ENCODE peak calls at places on chromosomes 2 and 18, in eight cellular contexts. N is bronchial epithelial cell; K is Caco-2; L is NB4; T is CD4-positive, CD25-positive, alpha-beta regulatory T cell; B is left ventricle myocardium inferior; H is effector memory CD4-positive, alpha-beta T cell; J is Karpas-422. I is an unnamed sample.

GRCh38 chr18:35525795-35526475 is 28.2 kb upstream of the INO80C start:
- DNase-seq in H (no peak), B (no peak), J (no peak), K (no peak), L (peak), T (no peak), N (no peak), I (no peak)

GRCh38 chr2:28355521-28356094 is 37.0 kb upstream of the FOSL2 start:
- DNase-seq in T (no peak), H (no peak), J (no peak), L (no peak), B (peak), N (no peak), K (no peak), I (no peak)

GRCh38 chr2:132515010-132515409 is 98.4 kb downstream of the GPR39 start:
- DNase-seq in L (peak), H (no peak), N (no peak), T (no peak), K (no peak), B (no peak), J (peak), I (no peak)

GRCh38 chr18:715626-716025 is 3.2 kb upstream of the ENOSF1 start:
- DNase-seq in N (peak), J (no peak), K (no peak), B (no peak), H (no peak), T (peak), L (no peak), I (peak)

GRCh38 chr2:231781798-231782726 is 980 bp upstream of the PDE6D start:
- DNase-seq in H (peak), L (peak), T (peak), N (peak), J (peak), K (no peak), B (no peak), I (peak)

GRCh38 chr2:237998530-237998929 is 31.7 kb downstream of the UBE2F start:
- DNase-seq in B (no peak), L (no peak), T (peak), H (no peak), N (no peak), J (peak), K (no peak), I (no peak)

GRCh38 chr2:61288070-61288841 is 126.3 kb downstream of the C2orf74 start:
- DNase-seq in J (no peak), H (no peak), B (no peak), T (no peak), L (peak), K (no peak), N (no peak), I (peak)

GRCh38 chr2:232611559-232612218 is 21.7 kb upstream of the EFHD1 start:
- DNase-seq in T (peak), H (peak), B (peak), N (peak), L (peak), K (peak), J (peak), I (peak)

GRCh38 chr2:136242100-136242499 is 124.2 kb upstream of the CXCR4 start:
- DNase-seq in J (no peak), N (no peak), H (no peak), T (no peak), L (no peak), K (no peak), B (no peak), I (no peak)

GRCh38 chr18:24234330-24234729 is 95.5 kb downstream of the CABYR start:
- DNase-seq in T (no peak), N (no peak), H (no peak), J (no peak), B (peak), L (no peak), K (no peak), I (peak)

DNA sequence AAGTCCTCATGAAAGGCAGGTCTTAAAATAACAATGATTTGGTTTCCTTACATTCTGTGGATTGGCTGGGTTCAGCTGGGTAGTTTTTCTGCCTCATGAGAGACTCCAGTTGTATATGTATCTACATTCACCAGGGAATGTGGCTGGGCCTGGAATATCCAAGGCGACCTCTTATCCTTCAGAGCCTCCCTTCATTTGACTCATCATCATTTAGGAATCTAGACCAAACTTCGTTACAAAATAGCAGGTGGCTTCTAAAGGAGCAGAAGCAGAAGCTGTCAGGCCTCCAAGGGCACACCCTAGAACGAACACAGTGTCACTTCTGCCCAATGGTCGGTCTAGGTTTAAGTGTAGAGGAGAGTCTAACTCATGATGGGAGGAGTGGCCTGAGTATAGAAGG is 204.2 kb downstream of the EN1 start:
- DNase-seq in N (no peak), K (no peak), L (no peak), J (no peak), B (no peak), T (no peak), H (no peak), I (no peak)
- H3K4me3 ChIP-seq in N (no peak), K (no peak), L (no peak), J (no peak), B (no peak), T (no peak), H (no peak), I (no peak)

GRCh38 chr2:240455719-240456606 is 20.5 kb downstream of the GPC1 start:
- DNase-seq in B (no peak), H (no peak), T (no peak), N (no peak), K (no peak), L (no peak), J (no peak), I (no peak)
- H3K4me3 ChIP-seq in B (peak), H (no peak), T (no peak), N (peak), K (no peak), L (no peak), J (no peak), I (no peak)

GRCh38 chr2:164485541-164485940 is 135.7 kb downstream of the GRB14 start:
- DNase-seq in T (no peak), J (no peak), B (no peak), L (no peak), K (no peak), N (peak), H (no peak), I (no peak)
- H3K4me3 ChIP-seq in T (no peak), J (no peak), B (no peak), L (no peak), K (no peak), N (no peak), H (no peak), I (no peak)

DNA sequence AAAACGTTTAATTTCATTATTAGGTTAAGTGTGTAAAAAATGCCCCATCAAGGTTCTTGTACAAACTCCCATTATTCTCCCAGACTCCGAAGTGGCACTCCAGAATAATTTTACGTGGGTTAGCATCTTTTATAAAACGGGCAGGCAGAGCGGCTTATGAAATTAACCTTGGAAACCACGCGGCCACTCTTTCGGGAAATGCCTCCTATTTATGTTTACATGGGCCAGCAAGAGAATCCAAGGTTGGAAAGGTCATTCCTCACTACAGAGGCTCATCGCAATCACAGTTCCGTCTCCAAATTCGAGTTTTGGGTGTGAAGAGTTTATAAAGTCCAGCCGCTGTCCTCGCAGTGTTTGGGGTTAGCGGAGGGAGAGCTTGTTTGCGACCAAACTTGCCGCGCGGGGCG is 1.2 kb upstream of the IMPA2 start:
- DNase-seq in K (no peak), L (no peak), H (no peak), B (no peak), T (no peak), N (peak), J (no peak), I (no peak)
- H3K4me3 ChIP-seq in K (peak), L (peak), H (peak), B (peak), T (peak), N (peak), J (peak), I (peak)